ENCODE peak calls at places on chromosome 1, in five cellular contexts. F is trophoblast cell, T is mesendoderm, G is IMR-90, R is neuronal stem cell. B is an unnamed sample.

GRCh38 chr1:180130651-180131050 is 24.0 kb upstream of the QSOX1 start:
- DNase-seq in R (no peak), F (no peak), G (no peak), T (no peak), B (no peak)

GRCh38 chr1:156705321-156705917 is at the start of gene CRABP2:
- DNase-seq in T (peak), G (no peak), F (peak), R (peak), B (no peak)

GRCh38 chr1:19110266-19110927 is 99.7 kb downstream of the UBR4 start:
- DNase-seq in G (no peak), R (no peak), F (no peak), T (no peak), B (no peak)

GRCh38 chr1:18241932-18242331 is 134.3 kb downstream of the IGSF21 start:
- DNase-seq in G (no peak), R (no peak), F (no peak), T (no peak), B (no peak)

GRCh38 chr1:94530373-94530878 is 11.1 kb downstream of the F3 start:
- DNase-seq in T (no peak), G (no peak), F (no peak), R (no peak), B (no peak)

GRCh38 chr1:77834771-77835334 is 53.6 kb upstream of the NEXN start:
- DNase-seq in F (no peak), T (no peak), R (no peak), G (peak), B (no peak)

GRCh38 chr1:153626929-153627796 is at the start of gene S100A13:
- DNase-seq in F (peak), T (peak), R (peak), G (peak), B (peak)

GRCh38 chr1:237748192-237748591 is 142.5 kb downstream of the ZP4 start:
- DNase-seq in T (peak), R (no peak), G (no peak), F (no peak), B (no peak)

GRCh38 chr1:85019989-85020388 is 23.1 kb upstream of the MCOLN2 start:
- DNase-seq in R (no peak), G (peak), T (no peak), F (no peak), B (no peak)

GRCh38 chr1:87684194-87684593 is 355.5 kb downstream of the LMO4 start:
- DNase-seq in R (no peak), T (peak), F (no peak), G (peak), B (peak)

GRCh38 chr1:200314085-200314750 is 95.6 kb downstream of the ZNF281 start:
- DNase-seq in G (peak), T (no peak), F (peak), R (no peak), B (no peak)

GRCh38 chr1:163178628-163179027 is 24.1 kb downstream of the RGS5 start:
- DNase-seq in T (no peak), F (no peak), G (no peak), R (no peak), B (no peak)

GRCh38 chr1:113405573-113405972 is 15.3 kb downstream of the MAGI3 start:
- DNase-seq in F (no peak), R (no peak), G (no peak), T (no peak), B (no peak)

GRCh38 chr1:154661110-154661509 is 53.1 kb upstream of the ADAR start:
- DNase-seq in T (peak), F (no peak), G (no peak), R (no peak), B (peak)
- H3K18ac ChIP-seq in T (no peak), F (no peak), G (no peak), R (no peak), B (no peak)

GRCh38 chr1:76103034-76103433 is 28.5 kb downstream of the ST6GALNAC3 start:
- DNase-seq in R (no peak), F (no peak), G (no peak), T (no peak), B (no peak)

GRCh38 chr1:76109404-76109803 is 34.9 kb downstream of the ST6GALNAC3 start:
- DNase-seq in T (no peak), G (no peak), R (no peak), F (no peak), B (no peak)

GRCh38 chr1:76106719-76107235 is 32.2 kb downstream of the ST6GALNAC3 start:
- DNase-seq in G (no peak), T (no peak), R (no peak), F (no peak), B (no peak)

GRCh38 chr1:76105269-76105850 is 30.8 kb downstream of the ST6GALNAC3 start:
- DNase-seq in G (no peak), F (no peak), R (no peak), T (no peak), B (no peak)

DNA sequence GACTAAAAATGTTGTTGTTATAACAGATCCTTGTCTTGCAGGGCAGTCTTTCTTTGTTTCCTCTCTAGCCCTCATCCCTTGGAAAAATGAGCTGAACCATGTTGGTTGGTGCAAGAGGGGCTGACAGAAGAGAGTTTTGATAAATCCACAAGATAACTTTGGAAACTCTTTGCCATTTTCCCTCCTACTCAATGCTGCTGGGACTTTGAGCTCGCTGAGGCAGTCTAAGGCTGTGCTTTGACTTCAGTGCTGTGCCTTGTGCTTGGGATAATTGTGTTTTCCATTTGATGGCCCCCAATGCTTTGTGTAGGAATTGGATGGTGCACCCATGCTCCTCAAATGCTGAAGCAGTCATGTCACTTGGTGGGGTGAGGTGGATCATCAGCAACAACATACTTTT is 31.7 kb downstream of the ST6GALNAC3 start:
- DNase-seq in R (no peak), G (no peak), F (no peak), T (no peak), B (no peak)
- H3K23ac ChIP-seq in R (no peak), G (no peak), F (peak), T (no peak), B (no peak)

DNA sequence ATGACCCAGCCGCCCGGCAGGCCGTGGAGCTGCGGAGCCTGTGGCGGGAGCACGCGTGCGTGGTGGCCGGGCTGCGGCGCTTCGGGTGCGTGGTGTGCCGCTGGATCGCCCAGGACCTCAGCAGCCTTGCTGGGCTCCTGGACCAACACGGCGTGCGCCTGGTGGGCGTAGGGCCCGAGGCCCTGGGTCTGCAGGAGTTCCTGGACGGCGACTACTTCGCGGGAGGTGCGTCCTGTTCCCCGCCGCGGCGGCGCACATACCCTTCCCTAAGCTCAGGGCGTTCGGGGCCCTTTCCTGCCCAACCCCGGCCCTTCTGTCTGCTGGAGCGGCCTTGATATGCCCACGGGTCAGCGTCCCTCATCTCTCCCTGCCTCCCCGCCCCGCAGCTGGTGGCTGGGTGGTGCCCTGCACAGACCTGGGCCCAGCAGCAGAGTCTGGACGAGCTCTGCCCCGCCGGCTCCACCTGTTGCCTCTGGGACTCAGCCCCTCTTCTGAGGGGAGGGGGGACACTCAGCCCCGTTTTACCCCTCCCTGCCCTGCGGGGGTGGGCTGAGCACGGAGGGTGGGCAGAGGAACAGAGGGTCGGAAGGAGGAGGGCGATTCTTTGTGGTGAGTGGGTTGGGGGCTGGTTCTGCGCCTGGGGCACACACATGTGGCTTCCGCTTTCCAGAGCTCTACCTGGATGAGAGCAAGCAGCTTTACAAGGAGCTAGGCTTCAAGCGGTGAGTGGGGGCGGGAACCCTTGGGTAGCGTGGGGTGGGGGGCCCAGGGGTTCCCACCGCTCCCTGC is 688 bp downstream of the PRXL2B start:
- DNase-seq in T (peak), G (peak), F (no peak), R (peak), B (no peak)
- H3K18ac ChIP-seq in T (no peak), G (no peak), F (peak), R (peak), B (no peak)

GRCh38 chr1:168966217-168966616 is 140.3 kb upstream of the ATP1B1 start:
- DNase-seq in R (no peak), T (no peak), F (no peak), G (no peak), B (no peak)
- H3K23ac ChIP-seq in R (no peak), T (no peak), F (no peak), G (no peak), B (no peak)

GRCh38 chr1:6912507-6912906 is 127.3 kb downstream of the CAMTA1 start:
- DNase-seq in T (no peak), G (no peak), F (no peak), R (no peak), B (no peak)
- H3K18ac ChIP-seq in T (no peak), G (no peak), F (no peak), R (no peak), B (no peak)